ENCODE peak calls at places on chromosomes 3 and 15, in nine cellular contexts. T, Z, S, W, J, O, B, V and Q are unnamed samples.

GRCh38 chr3:192571197-192571791 is 156.0 kb downstream of the FGF12 start:
- DNase-seq in T (peak; percentile 17), Z (peak; percentile 54), S (no peak), W (peak; percentile 87), J (no peak), O (no peak), B (peak; percentile 15), V (no peak), Q (no peak)

GRCh38 chr15:54559405-54560064 is 581.3 kb downstream of the UNC13C start:
- DNase-seq in T (no peak), Z (no peak), S (no peak), W (no peak), J (no peak), O (peak; percentile 16), B (no peak), V (no peak), Q (no peak)

GRCh38 chr3:106030620-106030945 is 161.8 kb upstream of the CBLB start:
- DNase-seq in T (no peak), Z (no peak), S (no peak), W (no peak), J (no peak), O (no peak), B (no peak), V (no peak), Q (no peak)

GRCh38 chr3:171218069-171218468 is 191.5 kb upstream of the SLC2A2 start:
- DNase-seq in T (no peak), Z (no peak), S (no peak), W (no peak), J (no peak), O (no peak), B (no peak), V (no peak), Q (no peak)

GRCh38 chr3:42709621-42710020 is 7.0 kb upstream of the HHATL start:
- DNase-seq in T (no peak), Z (no peak), S (peak; percentile 36), W (no peak), J (no peak), O (no peak), B (no peak), V (no peak), Q (no peak)

GRCh38 chr3:182568206-182568605 is 225.1 kb upstream of the ATP11B start:
- DNase-seq in T (no peak), Z (no peak), S (no peak), W (no peak), J (no peak), O (no peak), B (no peak), V (no peak), Q (no peak)

GRCh38 chr15:56038015-56038414 is 44.6 kb upstream of the NEDD4 start:
- DNase-seq in T (no peak), Z (no peak), S (no peak), W (no peak), J (no peak), O (no peak), B (no peak), V (no peak), Q (no peak)

GRCh38 chr3:59655616-59656015 is 605.8 kb upstream of the CFAP20DC start:
- DNase-seq in T (no peak), Z (no peak), S (no peak), W (no peak), J (no peak), O (no peak), B (no peak), V (no peak), Q (peak; percentile 74)

GRCh38 chr15:62856466-62857246 is 185.9 kb upstream of the TPM1 start:
- DNase-seq in T (no peak), Z (peak; percentile 38), S (no peak), W (peak; percentile 36), J (no peak), O (no peak), B (no peak), V (no peak), Q (no peak)

GRCh38 chr15:74307827-74308642 is 59.4 kb downstream of the CYP11A1 start:
- DNase-seq in T (no peak), Z (peak; percentile 59), S (no peak), W (peak; percentile 37), J (peak; percentile 82), O (peak; percentile 45), B (peak; percentile 87), V (no peak), Q (no peak)

GRCh38 chr15:29692527-29692926 is 129.7 kb downstream of the TJP1 start:
- DNase-seq in T (no peak), Z (no peak), S (no peak), W (no peak), J (peak; percentile 38), O (no peak), B (no peak), V (no peak), Q (no peak)

GRCh38 chr3:134694946-134695543 is 44.2 kb upstream of the KY start:
- DNase-seq in T (no peak), Z (no peak), S (no peak), W (no peak), J (no peak), O (no peak), B (no peak), V (no peak), Q (no peak)

GRCh38 chr3:52123106-52123708 is 31.0 kb downstream of the POC1A start:
- DNase-seq in T (peak; percentile 30), Z (peak; percentile 78), S (peak; percentile 92), W (peak; percentile 92), J (peak; percentile 81), O (peak; percentile 82), B (peak; percentile 87), V (no peak), Q (no peak)

GRCh38 chr3:174333640-174334039 is 525.5 kb upstream of the NAALADL2 start:
- DNase-seq in T (no peak), Z (no peak), S (no peak), W (no peak), J (no peak), O (no peak), B (no peak), V (no peak), Q (no peak)

GRCh38 chr3:71825551-71826283 is 40.8 kb upstream of the PROK2 start:
- DNase-seq in T (no peak), Z (no peak), S (no peak), W (no peak), J (no peak), O (no peak), B (no peak), V (no peak), Q (peak; percentile 90)

GRCh38 chr15:73038186-73038585 is 14.1 kb upstream of the NEO1 start:
- DNase-seq in T (no peak), Z (no peak), S (no peak), W (no peak), J (no peak), O (no peak), B (no peak), V (no peak), Q (peak; percentile 29)

GRCh38 chr3:12922299-12922698 is 80.9 kb upstream of the RPL32 start:
- DNase-seq in T (no peak), Z (no peak), S (no peak), W (no peak), J (no peak), O (no peak), B (peak; percentile 75), V (no peak), Q (no peak)

GRCh38 chr3:36058404-36059035 is 321.8 kb upstream of the STAC start:
- DNase-seq in T (no peak), Z (no peak), S (no peak), W (no peak), J (no peak), O (no peak), B (no peak), V (no peak), Q (no peak)

GRCh38 chr3:9750556-9751411 is 1.0 kb downstream of the OGG1 start:
- DNase-seq in T (no peak), Z (no peak), S (no peak), W (peak; percentile 38), J (no peak), O (peak; percentile 53), B (no peak), V (no peak), Q (no peak)

DNA sequence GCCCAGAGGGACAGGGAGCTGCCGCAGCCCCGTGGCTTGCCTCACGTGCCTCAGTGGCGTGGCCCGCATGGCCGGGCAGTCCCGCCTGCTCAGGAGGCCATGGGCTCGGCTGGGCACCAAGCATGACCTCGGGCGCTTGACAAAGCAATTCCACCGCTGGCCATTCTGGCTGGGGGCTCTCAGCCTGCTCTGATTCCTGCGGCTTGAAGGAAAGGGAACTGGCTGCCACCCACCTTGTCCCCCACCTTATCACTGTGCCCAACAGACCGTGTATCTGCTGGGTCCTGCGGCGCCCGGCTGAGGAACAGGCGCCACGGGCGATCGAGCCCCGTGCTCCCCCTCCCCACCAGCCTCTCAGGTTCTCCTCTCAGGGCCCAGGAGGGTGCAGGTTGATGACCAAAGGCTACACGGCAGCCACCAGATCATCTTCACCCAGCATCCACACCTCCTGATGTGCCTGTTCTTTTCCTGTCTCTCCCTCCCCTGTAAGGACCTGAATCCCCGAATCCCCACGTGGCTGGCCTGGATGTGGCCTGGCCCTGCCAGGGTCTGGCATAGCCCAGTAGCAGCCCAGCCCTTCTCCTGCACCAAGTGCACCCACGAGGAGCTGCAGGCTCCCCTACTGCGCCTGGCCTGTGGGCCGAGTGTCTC is 20.6 kb downstream of the CYFIP1 start:
- DNase-seq in T (no peak), Z (no peak), S (peak; percentile 69), W (peak; percentile 78), J (no peak), O (no peak), B (no peak), V (no peak), Q (no peak)
- TF ChIP-seq CTCF in T (no peak), Z (no peak), S (no peak), W (no peak), J (no peak), O (no peak), B (no peak), V (no peak), Q (no peak)

DNA sequence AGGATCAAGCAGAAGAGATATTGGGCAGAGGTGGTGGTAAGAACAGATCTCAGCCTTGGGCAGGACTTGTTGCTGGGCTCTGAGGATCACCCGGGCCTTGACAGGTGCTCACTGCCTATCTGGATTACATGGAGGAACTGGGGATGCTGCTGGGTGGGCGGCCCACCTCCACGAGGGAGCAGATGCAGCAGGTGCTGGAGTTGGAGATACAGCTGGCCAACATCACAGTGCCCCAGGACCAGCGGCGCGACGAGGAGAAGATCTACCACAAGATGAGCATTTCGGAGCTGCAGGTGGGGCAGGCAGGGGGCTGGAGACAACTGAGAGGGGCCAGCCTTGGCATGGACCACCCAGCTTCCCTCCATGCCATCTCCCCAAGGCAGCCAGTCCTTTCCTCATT is 7.9 kb downstream of the ECE2 start:
- DNase-seq in T (no peak), Z (no peak), S (no peak), W (no peak), J (no peak), O (no peak), B (no peak), V (no peak), Q (no peak)
- H3K4me3 ChIP-seq in T (no peak overlapping the region), Z (no peak overlapping the region), S (no peak overlapping the region), W (no peak overlapping the region), J (no peak overlapping the region), O (no peak overlapping the region), B (no peak overlapping the region), V (no peak overlapping the region), Q (no peak overlapping the region)

GRCh38 chr15:96336045-96336642 is 5.6 kb downstream of the NR2F2 start:
- DNase-seq in T (no peak), Z (no peak), S (no peak), W (no peak), J (peak; percentile 13), O (peak; percentile 10), B (no peak), V (no peak), Q (no peak)
- TF ChIP-seq POLR2AphosphoS5 in T (no peak), Z (no peak), S (no peak), W (no peak), J (no peak), O (peak; percentile 20), B (no peak), V (no peak), Q (no peak)

GRCh38 chr3:126484662-126485061 is 9.0 kb upstream of the ZXDC start:
- DNase-seq in T (no peak), Z (no peak), S (peak; percentile 67), W (no peak), J (no peak), O (no peak), B (no peak), V (no peak), Q (no peak)
- TF ChIP-seq CTCF in T (no peak), Z (no peak), S (no peak), W (no peak), J (no peak), O (no peak), B (no peak), V (no peak), Q (no peak)